ENCODE peak calls at places on chromosomes 16 and 17, in four cellular contexts. N is fibroblast of the aortic adventitia, Q is adrenal gland, A is lower leg skin. I is an unnamed sample.

GRCh38 chr16:48918520-48919258 is 308.7 kb upstream of the N4BP1 start:
- DNase-seq in Q (no peak), A (no peak), N (no peak), I (peak)

GRCh38 chr16:1069154-1069553 is 3.4 kb upstream of the SSTR5 start:
- DNase-seq in Q (no peak), A (no peak), N (no peak), I (no peak)

GRCh38 chr17:79783891-79784290 is 5.9 kb downstream of the CBX2 start:
- DNase-seq in Q (no peak), A (no peak), N (no peak), I (no peak)

GRCh38 chr16:21064203-21064602 is 86.4 kb downstream of the DNAH3 start:
- DNase-seq in A (no peak), N (no peak), Q (no peak), I (no peak)

GRCh38 chr16:30032083-30032819 is 1.2 kb upstream of the TLCD3B start:
- DNase-seq in Q (peak), A (no peak), N (peak), I (peak)

GRCh38 chr16:10518479-10519041 is 61.8 kb downstream of the EMP2 start:
- DNase-seq in Q (no peak), A (no peak), N (no peak), I (no peak)

GRCh38 chr17:82449136-82449882 is 1.2 kb downstream of the CYBC1 start:
- DNase-seq in A (no peak), Q (peak), N (no peak), I (no peak)

GRCh38 chr17:57892146-57892819 is 42.4 kb upstream of the MRPS23 start:
- DNase-seq in Q (peak), N (peak), A (peak), I (no peak)

GRCh38 chr16:77943770-77944169 is 78.6 kb upstream of the CLEC3A start:
- DNase-seq in A (no peak), N (no peak), Q (peak), I (no peak)

GRCh38 chr16:886802-887731 is 83.7 kb downstream of the LMF1 start:
- DNase-seq in Q (no peak), N (no peak), A (no peak), I (no peak)

GRCh38 chr16:81816793-81817210 is 37.7 kb downstream of the PLCG2 start:
- DNase-seq in N (no peak), Q (no peak), A (no peak), I (no peak)

GRCh38 chr17:69695646-69696045 is 281.1 kb downstream of the MAP2K6 start:
- DNase-seq in N (no peak), Q (peak), A (no peak), I (no peak)

GRCh38 chr16:21175397-21175796 is 16.9 kb downstream of the LDAF1 start:
- DNase-seq in N (no peak), A (no peak), Q (no peak), I (no peak)

GRCh38 chr17:64074704-64075484 is 54.5 kb upstream of the ICAM2 start:
- DNase-seq in Q (peak), N (peak), A (no peak), I (peak)

GRCh38 chr17:338442-339192 is 14.0 kb downstream of the RPH3AL start:
- DNase-seq in Q (peak), N (no peak), A (no peak), I (no peak)

GRCh38 chr16:55179858-55180585 is 144.0 kb upstream of the IRX6 start:
- DNase-seq in N (no peak), Q (no peak), A (no peak), I (no peak)

GRCh38 chr17:58337126-58337599 is 8.6 kb upstream of the TSPOAP1 start:
- DNase-seq in Q (no peak), N (no peak), A (no peak), I (no peak)

GRCh38 chr16:89723279-89724250 is 2.2 kb downstream of the ZNF276 start:
- DNase-seq in N (peak), Q (peak), A (no peak), I (peak)

GRCh38 chr16:2468142-2468724 is 2.9 kb upstream of the NTN3 start:
- DNase-seq in N (no peak), Q (no peak), A (no peak), I (peak)

GRCh38 chr16:12971216-12971615 is 69.8 kb downstream of the SHISA9 start:
- DNase-seq in A (no peak), Q (peak), N (no peak), I (peak)

GRCh38 chr17:1767358-1767757 is 5.5 kb downstream of the SERPINF1 start:
- DNase-seq in N (no peak), A (no peak), Q (no peak), I (no peak)
- TF ChIP-seq CTCF in N (no peak), A (no peak), Q (no peak), I (no peak)

GRCh38 chr17:19364699-19365498 is 2.4 kb upstream of the B9D1 start:
- DNase-seq in A (no peak), N (no peak), Q (no peak), I (peak)

GRCh38 chr17:19368119-19368660 is 5.7 kb upstream of the B9D1 start:
- DNase-seq in N (no peak), A (no peak), Q (no peak), I (no peak)

GRCh38 chr17:19365833-19366636 is 3.5 kb upstream of the B9D1 start:
- DNase-seq in Q (no peak), N (no peak), A (no peak), I (no peak)

GRCh38 chr17:19365499-19365817 is 2.9 kb upstream of the B9D1 start:
- DNase-seq in Q (no peak), A (no peak), N (no peak), I (no peak)

DNA sequence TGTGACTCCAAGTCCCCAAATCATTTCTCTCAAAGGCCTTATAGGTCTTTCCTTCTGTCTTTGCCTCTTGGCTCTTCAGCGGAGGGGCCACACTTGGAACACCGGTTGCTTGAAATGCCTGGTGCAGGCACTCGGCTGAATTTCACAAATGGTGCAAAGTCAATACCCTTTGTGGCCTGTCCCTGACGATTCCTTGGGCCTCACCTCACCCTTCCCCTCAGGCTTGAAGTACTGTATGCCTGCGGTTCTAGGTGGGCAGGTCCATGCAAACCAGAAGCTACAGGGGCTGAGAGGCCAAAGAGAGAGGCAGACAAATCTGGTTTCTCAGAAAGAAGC is 4.1 kb upstream of the B9D1 start:
- DNase-seq in N (no peak), A (no peak), Q (no peak), I (no peak)
- TF ChIP-seq CTCF in N (no peak), A (no peak), Q (no peak), I (no peak)

GRCh38 chr16:63458842-63459241 is 1422.6 kb upstream of the CDH8 start:
- DNase-seq in A (no peak), Q (no peak), N (no peak), I (no peak)

GRCh38 chr16:63457869-63458268 is 1421.6 kb upstream of the CDH8 start:
- DNase-seq in N (no peak), Q (no peak), A (no peak), I (no peak)

DNA sequence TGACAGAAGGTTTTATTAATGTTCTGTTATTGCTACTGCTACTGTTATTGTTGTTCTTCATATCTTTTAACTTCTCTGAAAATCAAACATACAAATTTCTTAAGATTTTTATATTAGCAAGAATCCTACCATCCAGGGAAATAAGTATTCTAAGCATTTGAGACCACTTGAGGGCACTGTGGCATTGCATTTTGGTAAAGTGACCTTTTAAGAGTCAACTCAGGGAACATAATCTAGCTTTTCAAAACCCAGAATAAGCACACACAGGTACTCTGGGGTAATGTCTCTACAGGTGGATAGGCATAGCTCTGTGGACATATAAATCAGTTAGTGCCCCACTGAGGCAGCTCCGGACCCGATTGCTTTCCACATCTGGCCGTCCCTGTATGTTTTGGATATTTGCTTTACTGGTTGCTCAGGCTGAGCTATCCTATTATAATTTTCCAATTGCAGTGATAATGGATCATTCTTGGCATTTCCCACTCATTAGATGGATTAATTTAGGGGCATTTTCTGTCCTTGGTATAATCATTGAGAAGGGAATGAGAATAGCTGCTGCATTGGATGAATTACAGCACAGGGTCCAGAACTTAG is 1425.1 kb upstream of the CDH8 start:
- DNase-seq in N (peak), Q (peak), A (no peak), I (peak)
- TF ChIP-seq CTCF in N (no peak), Q (peak), A (no peak), I (peak)

GRCh38 chr17:73584987-73585386 is 59.3 kb downstream of the SDK2 start:
- DNase-seq in N (no peak), Q (no peak), A (no peak), I (no peak)

GRCh38 chr17:73586153-73586906 is 57.9 kb downstream of the SDK2 start:
- DNase-seq in N (no peak), A (no peak), Q (no peak), I (no peak)

GRCh38 chr17:73586921-73587680 is 57.1 kb downstream of the SDK2 start:
- DNase-seq in N (no peak), A (no peak), Q (peak), I (no peak)

GRCh38 chr17:73584049-73584448 is 60.2 kb downstream of the SDK2 start:
- DNase-seq in N (no peak), A (no peak), Q (no peak), I (no peak)

GRCh38 chr17:73585583-73585982 is 58.7 kb downstream of the SDK2 start:
- DNase-seq in N (no peak), A (no peak), Q (no peak), I (no peak)
- TF ChIP-seq CTCF in N (no peak), A (no peak), Q (no peak), I (no peak)

GRCh38 chr16:84907575-84907974 is 87.8 kb downstream of the CRISPLD2 start:
- DNase-seq in Q (peak), N (no peak), A (peak), I (no peak)

GRCh38 chr16:84909686-84910085 is 89.9 kb downstream of the CRISPLD2 start:
- DNase-seq in N (no peak), A (no peak), Q (no peak), I (no peak)

GRCh38 chr16:84907046-84907445 is 87.3 kb downstream of the CRISPLD2 start:
- DNase-seq in A (no peak), Q (no peak), N (no peak), I (no peak)

GRCh38 chr16:84911490-84912216 is 91.9 kb downstream of the CRISPLD2 start:
- DNase-seq in N (no peak), A (no peak), Q (no peak), I (no peak)

GRCh38 chr16:84905965-84906460 is 86.2 kb downstream of the CRISPLD2 start:
- DNase-seq in A (no peak), Q (no peak), N (no peak), I (no peak)
- TF ChIP-seq CTCF in A (no peak), Q (no peak), N (no peak), I (no peak)

DNA sequence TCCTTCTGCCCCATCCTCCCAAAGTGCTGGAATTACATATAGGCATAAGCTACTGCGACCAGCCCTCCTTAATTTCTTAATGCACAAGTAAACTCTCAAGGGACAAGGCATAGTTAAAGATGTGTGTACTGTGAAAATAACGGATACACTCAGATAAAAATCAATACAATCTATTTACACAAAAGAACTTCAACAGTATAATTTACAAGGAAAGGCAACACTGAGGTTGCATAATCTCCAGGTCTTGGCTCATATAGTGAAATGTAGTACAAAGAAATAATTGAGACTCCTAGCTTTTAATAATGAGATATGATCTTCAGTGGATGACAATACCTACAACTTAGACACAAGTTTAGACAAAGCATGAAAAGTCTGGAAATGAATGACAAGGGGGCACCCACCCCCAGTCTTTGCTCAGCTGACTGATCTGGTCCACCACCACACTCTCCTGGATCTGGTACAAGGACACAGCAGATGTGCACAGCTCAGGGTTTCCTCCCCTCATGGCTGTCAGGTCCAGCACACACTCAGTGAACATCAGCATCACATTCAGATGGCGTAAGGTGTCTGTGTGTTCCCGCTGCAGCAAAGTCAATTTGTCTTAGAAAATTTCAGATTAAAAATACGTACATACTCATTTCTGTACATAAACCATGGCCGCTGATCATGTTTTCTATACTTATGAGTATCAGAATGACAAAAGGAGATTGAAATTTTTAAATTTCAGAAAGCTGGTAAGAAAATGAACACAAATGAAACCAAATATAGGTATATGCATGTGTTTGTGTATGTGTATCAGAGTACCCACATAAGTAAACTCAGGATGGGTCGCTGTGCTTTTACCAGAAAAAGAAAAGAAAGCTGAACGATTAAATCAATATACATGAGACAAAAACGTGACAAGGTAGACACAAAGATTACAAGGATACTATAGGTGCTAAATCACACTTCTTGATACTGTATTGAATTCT is 33.7 kb upstream of the ALDH3A1 start:
- DNase-seq in Q (no peak), N (no peak), A (no peak), I (no peak)
- TF ChIP-seq CTCF in Q (no peak), N (no peak), A (no peak), I (no peak)

I was measured in mammary epithelial cell.